ENCODE peak calls at places on chromosome 18, in four cellular contexts. O is HepG2, E is H1, H is K562. S is an unnamed sample.

GRCh38 chr18:332007-332406 is 64.2 kb upstream of the THOC1 start:
- DNase-seq in O (no peak), E (no peak), H (no peak), S (no peak)

GRCh38 chr18:51437280-51438271 is 240.1 kb upstream of the MEX3C start:
- DNase-seq in H (no peak), O (no peak), E (no peak), S (no peak)

GRCh38 chr18:7757175-7757574 is 190.1 kb downstream of the PTPRM start:
- DNase-seq in H (no peak), O (no peak), E (no peak), S (no peak)

GRCh38 chr18:60372141-60372540 is 434 bp downstream of the MC4R start:
- DNase-seq in E (no peak), H (no peak), O (no peak), S (no peak)

GRCh38 chr18:9237982-9238381 is 96.6 kb upstream of the TWSG1 start:
- DNase-seq in H (no peak), E (no peak), O (no peak), S (no peak)

GRCh38 chr18:55355220-55355619 is 232.8 kb downstream of the TCF4 start:
- DNase-seq in O (no peak), E (no peak), H (no peak), S (no peak)

GRCh38 chr18:3151379-3152264 is 68.1 kb downstream of the MYOM1 start:
- DNase-seq in H (peak; percentile 65), E (no peak), O (peak; percentile 36), S (no peak)

GRCh38 chr18:21155443-21155842 is 43.8 kb upstream of the ROCK1 start:
- DNase-seq in H (no peak), O (no peak), E (no peak), S (no peak)

GRCh38 chr18:470661-471501 is 29.6 kb downstream of the COLEC12 start:
- DNase-seq in O (no peak), H (no peak), E (no peak), S (no peak)

GRCh38 chr18:62778976-62779869 is 63.9 kb downstream of the PHLPP1 start:
- DNase-seq in H (no peak), E (no peak), O (no peak), S (no peak)

GRCh38 chr18:28626757-28627156 is 449.8 kb upstream of the CDH2 start:
- DNase-seq in H (no peak), O (no peak), E (no peak), S (no peak)

GRCh38 chr18:12886498-12887126 is 2.6 kb upstream of the PTPN2 start:
- DNase-seq in O (peak; percentile 52), E (no peak), H (no peak), S (no peak)

GRCh38 chr18:7300971-7301553 is 70.2 kb downstream of the LRRC30 start:
- DNase-seq in E (no peak), H (no peak), O (peak; percentile 45), S (no peak)

GRCh38 chr18:58004317-58004716 is 39.7 kb upstream of the NEDD4L start:
- DNase-seq in O (peak; percentile 61), E (no peak), H (no peak), S (no peak)

GRCh38 chr18:48017625-48018024 is 87.2 kb upstream of the SMAD2 start:
- DNase-seq in E (no peak), O (no peak), H (no peak), S (no peak)

GRCh38 chr18:27064673-27065072 is 120.4 kb downstream of the CHST9 start:
- DNase-seq in O (no peak), H (no peak), E (no peak), S (no peak)

GRCh38 chr18:67200665-67201064 is 315.9 kb downstream of the DSEL start:
- DNase-seq in O (no peak), E (no peak), H (no peak), S (no peak)

GRCh38 chr18:35713545-35713944 is 132.0 kb downstream of the GALNT1 start:
- DNase-seq in E (no peak), H (no peak), O (no peak), S (no peak)

GRCh38 chr18:10687161-10687925 is 161.5 kb downstream of the NAPG start:
- DNase-seq in H (no peak), O (no peak), E (no peak), S (no peak)

GRCh38 chr18:23539298-23539697 is 36.0 kb downstream of the RMC1 start:
- DNase-seq in O (no peak), E (no peak), H (no peak), S (no peak)

GRCh38 chr18:74412106-74412880 is 44.8 kb downstream of the DIPK1C start:
- DNase-seq in O (no peak), H (no peak), E (peak; percentile 53), S (no peak)

GRCh38 chr18:21327101-21327500 is 85.1 kb downstream of the GREB1L start:
- DNase-seq in E (no peak), H (no peak), O (no peak), S (no peak)

GRCh38 chr18:23225518-23225917 is 90.2 kb downstream of the CABLES1 start:
- DNase-seq in O (no peak), H (no peak), E (no peak), S (no peak)

GRCh38 chr18:36386150-36386920 is 88.8 kb downstream of the FHOD3 start:
- DNase-seq in E (no peak), O (no peak), H (no peak), S (no peak)

GRCh38 chr18:76922107-76922506 is 99.8 kb downstream of the ZNF236 start:
- DNase-seq in E (no peak), O (peak; percentile 22), H (peak; percentile 19), S (peak; percentile 26)

GRCh38 chr18:62850619-62851306 is 135.4 kb downstream of the PHLPP1 start:
- DNase-seq in H (peak; percentile 16), O (no peak), E (no peak), S (no peak)

GRCh38 chr18:73669299-73669698 is 478.3 kb downstream of the FBXO15 start:
- DNase-seq in E (no peak), O (no peak), H (no peak), S (no peak)

DNA sequence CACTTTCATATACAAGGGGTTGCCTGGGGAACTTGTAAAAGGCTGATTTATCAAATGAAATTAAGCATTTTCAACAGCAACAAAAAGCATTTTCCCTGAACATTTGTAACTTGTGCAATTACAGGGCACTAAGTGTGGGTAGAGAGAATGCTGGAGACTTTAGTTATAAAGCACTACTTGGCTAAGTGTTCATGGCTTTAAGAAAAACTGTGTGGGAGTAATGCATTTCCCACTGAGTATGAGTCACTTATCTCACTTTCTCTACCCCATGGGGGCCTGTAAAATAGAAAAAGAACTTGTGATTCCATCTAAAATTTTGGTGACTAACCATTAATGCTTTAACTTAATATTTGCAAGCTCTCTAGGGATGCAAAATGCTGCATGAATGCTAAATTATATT is 193.4 kb downstream of the CCDC102B start:
- DNase-seq in E (no peak), O (no peak), H (no peak), S (no peak)
- TF ChIP-seq HDAC6 in E (no peak), O (no peak), H (no peak), S (no peak)

GRCh38 chr18:79904357-79905147 is 46.9 kb downstream of the SLC66A2 start:
- DNase-seq in E (peak; percentile 33), H (no peak), O (no peak), S (no peak)

GRCh38 chr18:79906706-79907105 is 44.7 kb downstream of the SLC66A2 start:
- DNase-seq in O (no peak), H (no peak), E (no peak), S (no peak)

GRCh38 chr18:79903787-79904356 is 47.6 kb downstream of the SLC66A2 start:
- DNase-seq in E (no peak), H (no peak), O (no peak), S (no peak)

GRCh38 chr18:79905993-79906392 is 45.5 kb downstream of the SLC66A2 start:
- DNase-seq in E (no peak), H (no peak), O (no peak), S (no peak)

GRCh38 chr18:79905389-79905911 is 46.0 kb downstream of the SLC66A2 start:
- DNase-seq in O (no peak), H (no peak), E (peak; percentile 41), S (no peak)
- TF ChIP-seq HDAC6 in O (no peak), H (no peak), E (no peak), S (no peak)

DNA sequence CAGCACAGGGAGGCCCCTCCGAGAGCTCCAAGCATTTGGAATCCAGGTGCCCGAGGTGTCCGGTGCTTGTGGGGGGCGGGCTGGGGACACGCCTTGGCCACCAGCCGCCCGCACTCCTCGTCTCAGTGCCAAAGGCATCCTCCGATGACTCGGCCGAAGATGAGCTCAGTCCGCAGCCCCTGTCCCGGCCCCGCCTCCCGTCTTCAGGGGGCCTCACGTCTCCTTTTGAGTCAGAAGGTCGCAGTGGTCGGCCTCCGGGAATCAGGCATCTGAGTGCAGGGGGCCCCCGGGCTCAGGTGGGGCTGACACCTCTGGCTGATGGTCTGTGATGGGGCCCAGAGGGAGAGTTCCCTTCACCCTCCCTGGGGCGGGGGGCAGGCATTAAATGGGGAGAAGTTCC is 74.8 kb downstream of the NFATC1 start:
- DNase-seq in H (no peak), O (no peak), E (no peak), S (no peak)
- TF ChIP-seq HDAC6 in H (no peak), O (no peak), E (no peak), S (no peak)

DNA sequence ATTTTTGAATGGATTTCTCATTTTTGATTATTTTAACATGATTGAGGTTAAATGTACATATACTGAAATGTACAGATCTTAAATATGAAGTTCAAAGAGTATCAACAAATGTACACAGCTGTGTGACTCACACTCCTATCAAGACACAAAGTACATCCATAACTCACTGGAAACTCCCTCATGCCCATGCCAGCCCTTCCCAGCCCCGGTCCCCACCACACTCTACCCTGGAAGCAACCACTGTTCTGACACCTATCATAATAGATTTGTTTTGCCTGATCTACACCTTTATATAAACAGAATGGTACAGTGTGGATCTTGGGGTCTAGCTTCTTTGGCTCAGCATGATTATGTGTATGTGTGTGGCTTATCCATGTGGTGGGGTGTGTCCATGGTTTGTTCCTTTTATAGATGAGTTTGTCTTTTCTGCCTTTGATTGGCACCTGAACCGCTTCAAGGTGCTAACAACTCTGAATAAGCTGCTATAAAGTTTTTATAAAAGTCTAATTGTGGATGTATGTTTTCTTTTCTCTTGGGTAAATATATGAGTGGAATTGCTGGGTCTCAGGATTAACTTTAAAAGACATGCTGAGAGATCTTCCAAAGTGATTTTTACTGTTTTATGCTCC is 258.5 kb downstream of the SETBP1 start:
- DNase-seq in H (no peak), O (no peak), E (no peak), S (no peak)
- TF ChIP-seq HDAC6 in H (no peak), O (no peak), E (no peak), S (no peak)

DNA sequence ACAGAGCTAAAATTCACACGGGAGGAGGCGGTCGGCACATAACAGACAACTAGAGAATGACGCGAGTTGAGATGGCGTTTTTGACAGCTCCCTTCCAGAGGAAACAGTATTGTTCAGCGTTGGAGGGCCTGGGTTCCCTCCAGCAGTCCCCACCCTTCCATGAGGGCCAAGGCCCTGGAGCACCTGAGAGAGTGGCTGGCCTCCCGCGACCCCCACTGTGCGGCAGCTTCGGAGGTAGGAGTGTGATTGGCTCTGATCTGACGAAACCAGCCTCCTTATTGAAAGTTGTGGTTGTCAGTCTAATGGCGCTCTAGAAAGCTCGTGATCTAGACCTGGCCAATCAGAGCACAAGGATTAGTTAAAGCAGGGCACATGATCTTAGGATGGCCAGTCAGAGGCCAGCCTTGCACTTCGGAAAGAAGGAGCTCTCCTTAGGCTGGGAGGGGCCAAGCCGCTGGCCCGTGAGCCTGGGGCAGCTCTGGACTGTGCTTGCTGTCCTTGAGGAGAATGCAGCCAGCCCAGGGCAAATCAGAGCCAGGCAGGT is 104.5 kb upstream of the CELF4 start:
- DNase-seq in H (peak; percentile 42), E (no peak), O (no peak), S (no peak)
- TF ChIP-seq HDAC6 in H (no peak), E (no peak), O (no peak), S (no peak)

S was measured in GM12878.